ENCODE peak calls at places on chromosomes 11 and 22, in ten cellular contexts. One of them, this sample, is unnamed.

GRCh38 chr22:50205781-50206569 is 5.2 kb downstream of the SELENOO start:
- DNase-seq in GM12891: no peak
- DNase-seq in stomach: no peak
- DNase-seq in GM12892: no peak
- DNase-seq in transverse colon: no peak
- DNase-seq in SK-N-SH: no peak
- DNase-seq in HCT116: no peak
- DNase-seq in spleen: no peak
- DNase-seq in HepG2: no peak
- DNase-seq in breast epithelium: no peak
- DNase-seq in this sample: no peak

GRCh38 chr11:130785376-130786110 is 130.7 kb downstream of the SNX19 start:
- DNase-seq in transverse colon: no peak
- DNase-seq in GM12892: no peak
- DNase-seq in HepG2: no peak
- DNase-seq in stomach: no peak
- DNase-seq in breast epithelium: no peak
- DNase-seq in spleen: no peak
- DNase-seq in HCT116: no peak
- DNase-seq in SK-N-SH: no peak
- DNase-seq in GM12891: no peak
- DNase-seq in this sample: no peak

GRCh38 chr11:23903044-23903704 is 593.7 kb upstream of the LUZP2 start:
- DNase-seq in spleen: no peak
- DNase-seq in HCT116: no peak
- DNase-seq in GM12891: no peak
- DNase-seq in SK-N-SH: no peak
- DNase-seq in HepG2: peak
- DNase-seq in GM12892: no peak
- DNase-seq in transverse colon: no peak
- DNase-seq in stomach: no peak
- DNase-seq in breast epithelium: no peak
- DNase-seq in this sample: peak

GRCh38 chr22:37276771-37277170 is 5.5 kb upstream of the CYTH4 start:
- DNase-seq in HCT116: no peak
- DNase-seq in HepG2: no peak
- DNase-seq in spleen: peak
- DNase-seq in stomach: no peak
- DNase-seq in SK-N-SH: no peak
- DNase-seq in breast epithelium: no peak
- DNase-seq in transverse colon: no peak
- DNase-seq in GM12892: no peak
- DNase-seq in GM12891: no peak
- DNase-seq in this sample: no peak

GRCh38 chr11:61700221-61700620 is 20.0 kb downstream of the DAGLA start:
- DNase-seq in breast epithelium: no peak
- DNase-seq in SK-N-SH: no peak
- DNase-seq in HCT116: peak
- DNase-seq in spleen: no peak
- DNase-seq in stomach: peak
- DNase-seq in HepG2: peak
- DNase-seq in transverse colon: peak
- DNase-seq in GM12892: no peak
- DNase-seq in GM12891: no peak
- DNase-seq in this sample: no peak

GRCh38 chr22:23402275-23403151 is 177.6 kb downstream of the IGLL1 start:
- DNase-seq in HepG2: peak
- DNase-seq in transverse colon: peak
- DNase-seq in HCT116: peak
- DNase-seq in GM12891: peak
- DNase-seq in GM12892: peak
- DNase-seq in spleen: peak
- DNase-seq in SK-N-SH: peak
- DNase-seq in breast epithelium: peak
- DNase-seq in stomach: peak
- DNase-seq in this sample: peak

GRCh38 chr11:7826316-7826715 is 29.6 kb upstream of the OR5P2 start:
- DNase-seq in GM12892: no peak
- DNase-seq in spleen: no peak
- DNase-seq in HCT116: no peak
- DNase-seq in stomach: no peak
- DNase-seq in transverse colon: no peak
- DNase-seq in GM12891: no peak
- DNase-seq in SK-N-SH: no peak
- DNase-seq in breast epithelium: no peak
- DNase-seq in HepG2: no peak
- DNase-seq in this sample: no peak

GRCh38 chr11:134120143-134120850 is 51.4 kb downstream of the JAM3 start:
- DNase-seq in transverse colon: peak
- DNase-seq in GM12892: no peak
- DNase-seq in HepG2: no peak
- DNase-seq in spleen: no peak
- DNase-seq in SK-N-SH: no peak
- DNase-seq in breast epithelium: no peak
- DNase-seq in HCT116: no peak
- DNase-seq in GM12891: no peak
- DNase-seq in stomach: peak
- DNase-seq in this sample: peak

GRCh38 chr11:10398525-10398924 is 56.5 kb upstream of the AMPD3 start:
- DNase-seq in stomach: no peak
- DNase-seq in spleen: no peak
- DNase-seq in breast epithelium: no peak
- DNase-seq in GM12891: no peak
- DNase-seq in transverse colon: peak
- DNase-seq in GM12892: no peak
- DNase-seq in SK-N-SH: no peak
- DNase-seq in HCT116: no peak
- DNase-seq in HepG2: no peak
- DNase-seq in this sample: no peak

GRCh38 chr11:17504330-17505107 is 27.9 kb upstream of the ABCC8 start:
- DNase-seq in GM12892: peak
- DNase-seq in HCT116: peak
- DNase-seq in GM12891: peak
- DNase-seq in stomach: peak
- DNase-seq in breast epithelium: peak
- DNase-seq in spleen: peak
- DNase-seq in transverse colon: peak
- DNase-seq in HepG2: peak
- DNase-seq in SK-N-SH: peak
- DNase-seq in this sample: peak

GRCh38 chr22:18994780-18995711 is 59.0 kb upstream of the PRODH start:
- DNase-seq in GM12892: no peak
- DNase-seq in breast epithelium: no peak
- DNase-seq in spleen: no peak
- DNase-seq in HepG2: peak
- DNase-seq in transverse colon: no peak
- DNase-seq in SK-N-SH: no peak
- DNase-seq in HCT116: no peak
- DNase-seq in stomach: no peak
- DNase-seq in GM12891: no peak
- DNase-seq in this sample: no peak

GRCh38 chr11:102476812-102477211 is 24.2 kb upstream of the TMEM123 start:
- DNase-seq in HCT116: no peak
- DNase-seq in HepG2: peak
- DNase-seq in breast epithelium: no peak
- DNase-seq in SK-N-SH: no peak
- DNase-seq in spleen: no peak
- DNase-seq in stomach: peak
- DNase-seq in transverse colon: peak
- DNase-seq in GM12891: no peak
- DNase-seq in GM12892: no peak
- DNase-seq in this sample: peak

GRCh38 chr11:67400251-67400941 is 1.3 kb downstream of the PPP1CA start:
- DNase-seq in GM12892: no peak
- DNase-seq in GM12891: no peak
- DNase-seq in transverse colon: peak
- DNase-seq in spleen: peak
- DNase-seq in HCT116: no peak
- DNase-seq in HepG2: no peak
- DNase-seq in SK-N-SH: peak
- DNase-seq in stomach: no peak
- DNase-seq in breast epithelium: no peak
- DNase-seq in this sample: no peak

GRCh38 chr11:72039108-72039850 is 40.6 kb downstream of the IL18BP start:
- DNase-seq in GM12891: no peak
- DNase-seq in HCT116: no peak
- DNase-seq in SK-N-SH: peak
- DNase-seq in breast epithelium: no peak
- DNase-seq in spleen: no peak
- DNase-seq in GM12892: no peak
- DNase-seq in transverse colon: peak
- DNase-seq in stomach: peak
- DNase-seq in HepG2: no peak
- DNase-seq in this sample: peak

GRCh38 chr11:115251126-115251525 is 253.1 kb downstream of the CADM1 start:
- DNase-seq in GM12891: no peak
- DNase-seq in spleen: no peak
- DNase-seq in GM12892: no peak
- DNase-seq in SK-N-SH: no peak
- DNase-seq in transverse colon: no peak
- DNase-seq in breast epithelium: no peak
- DNase-seq in stomach: no peak
- DNase-seq in HepG2: no peak
- DNase-seq in HCT116: no peak
- DNase-seq in this sample: no peak

DNA sequence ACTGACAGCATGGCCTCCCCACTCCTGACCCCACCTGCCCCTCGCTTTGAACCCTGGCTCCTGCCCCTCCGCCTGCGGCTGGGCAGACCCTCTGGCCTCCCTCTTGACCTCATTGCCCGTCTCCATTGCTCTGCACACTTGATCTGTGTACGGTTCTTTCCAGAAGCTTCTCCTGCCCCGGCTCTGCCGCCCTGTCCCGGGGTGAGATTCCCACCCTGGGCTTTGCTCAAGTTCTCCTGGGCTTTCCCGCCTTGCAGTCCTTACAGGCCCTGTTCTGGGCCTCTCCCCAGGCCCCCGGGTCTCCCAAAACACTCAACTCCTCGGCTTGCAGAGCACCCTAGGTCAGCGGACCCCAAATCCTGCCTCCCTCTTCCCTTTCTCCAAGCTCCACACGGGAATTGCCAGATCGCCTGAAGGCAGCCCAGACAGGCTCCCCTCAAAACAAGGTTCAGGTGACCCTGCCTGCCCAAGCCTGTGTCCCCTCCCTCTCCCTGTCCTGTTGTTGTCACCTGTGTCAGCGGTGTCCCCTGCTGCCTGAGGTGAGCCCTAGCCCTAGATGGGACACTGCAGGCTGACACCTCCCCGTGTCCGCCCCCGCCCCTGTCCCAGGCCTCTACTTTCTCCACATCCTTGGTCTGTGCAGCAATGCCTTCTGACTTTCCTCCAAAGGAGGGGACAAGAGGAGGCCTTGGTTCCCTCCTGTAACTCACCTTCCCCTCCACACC is 1.5 kb downstream of the GAL start:
- DNase-seq in GM12891: no peak
- DNase-seq in HepG2: no peak
- DNase-seq in transverse colon: no peak
- DNase-seq in stomach: no peak
- DNase-seq in HCT116: no peak
- DNase-seq in GM12892: no peak
- DNase-seq in SK-N-SH: peak
- DNase-seq in breast epithelium: no peak
- DNase-seq in spleen: no peak
- DNase-seq in this sample: no peak
- TF ChIP-seq POLR2AphosphoS5 in GM12891: no peak
- TF ChIP-seq POLR2AphosphoS5 in HepG2: no peak
- TF ChIP-seq POLR2AphosphoS5 in transverse colon: no peak
- TF ChIP-seq POLR2AphosphoS5 in stomach: no peak
- TF ChIP-seq POLR2AphosphoS5 in HCT116: no peak
- TF ChIP-seq POLR2AphosphoS5 in GM12892: no peak
- TF ChIP-seq POLR2AphosphoS5 in SK-N-SH: no peak
- TF ChIP-seq POLR2AphosphoS5 in breast epithelium: no peak
- TF ChIP-seq POLR2AphosphoS5 in spleen: no peak
- TF ChIP-seq POLR2AphosphoS5 in this sample: no peak

GRCh38 chr11:65817815-65818680 is 15.7 kb upstream of the SNX32 start:
- DNase-seq in transverse colon: peak
- DNase-seq in HepG2: peak
- DNase-seq in spleen: peak
- DNase-seq in stomach: peak
- DNase-seq in breast epithelium: peak
- DNase-seq in HCT116: peak
- DNase-seq in SK-N-SH: peak
- DNase-seq in GM12892: peak
- DNase-seq in GM12891: peak
- DNase-seq in this sample: peak
- TF ChIP-seq POLR2AphosphoS5 in transverse colon: peak
- TF ChIP-seq POLR2AphosphoS5 in HepG2: peak
- TF ChIP-seq POLR2AphosphoS5 in spleen: peak
- TF ChIP-seq POLR2AphosphoS5 in stomach: peak
- TF ChIP-seq POLR2AphosphoS5 in breast epithelium: peak
- TF ChIP-seq POLR2AphosphoS5 in HCT116: peak
- TF ChIP-seq POLR2AphosphoS5 in SK-N-SH: peak
- TF ChIP-seq POLR2AphosphoS5 in GM12892: no peak
- TF ChIP-seq POLR2AphosphoS5 in GM12891: no peak
- TF ChIP-seq POLR2AphosphoS5 in this sample: peak

GRCh38 chr22:28034760-28035401 is 115.8 kb upstream of the PITPNB start:
- DNase-seq in breast epithelium: no peak
- DNase-seq in SK-N-SH: peak
- DNase-seq in GM12892: no peak
- DNase-seq in spleen: peak
- DNase-seq in transverse colon: peak
- DNase-seq in GM12891: no peak
- DNase-seq in stomach: peak
- DNase-seq in HepG2: no peak
- DNase-seq in HCT116: no peak
- DNase-seq in this sample: peak
- TF ChIP-seq POLR2AphosphoS5 in breast epithelium: no peak
- TF ChIP-seq POLR2AphosphoS5 in SK-N-SH: peak
- TF ChIP-seq POLR2AphosphoS5 in GM12892: no peak
- TF ChIP-seq POLR2AphosphoS5 in spleen: no peak
- TF ChIP-seq POLR2AphosphoS5 in transverse colon: no peak
- TF ChIP-seq POLR2AphosphoS5 in GM12891: no peak
- TF ChIP-seq POLR2AphosphoS5 in stomach: no peak
- TF ChIP-seq POLR2AphosphoS5 in HepG2: no peak
- TF ChIP-seq POLR2AphosphoS5 in HCT116: no peak
- TF ChIP-seq POLR2AphosphoS5 in this sample: no peak

DNA sequence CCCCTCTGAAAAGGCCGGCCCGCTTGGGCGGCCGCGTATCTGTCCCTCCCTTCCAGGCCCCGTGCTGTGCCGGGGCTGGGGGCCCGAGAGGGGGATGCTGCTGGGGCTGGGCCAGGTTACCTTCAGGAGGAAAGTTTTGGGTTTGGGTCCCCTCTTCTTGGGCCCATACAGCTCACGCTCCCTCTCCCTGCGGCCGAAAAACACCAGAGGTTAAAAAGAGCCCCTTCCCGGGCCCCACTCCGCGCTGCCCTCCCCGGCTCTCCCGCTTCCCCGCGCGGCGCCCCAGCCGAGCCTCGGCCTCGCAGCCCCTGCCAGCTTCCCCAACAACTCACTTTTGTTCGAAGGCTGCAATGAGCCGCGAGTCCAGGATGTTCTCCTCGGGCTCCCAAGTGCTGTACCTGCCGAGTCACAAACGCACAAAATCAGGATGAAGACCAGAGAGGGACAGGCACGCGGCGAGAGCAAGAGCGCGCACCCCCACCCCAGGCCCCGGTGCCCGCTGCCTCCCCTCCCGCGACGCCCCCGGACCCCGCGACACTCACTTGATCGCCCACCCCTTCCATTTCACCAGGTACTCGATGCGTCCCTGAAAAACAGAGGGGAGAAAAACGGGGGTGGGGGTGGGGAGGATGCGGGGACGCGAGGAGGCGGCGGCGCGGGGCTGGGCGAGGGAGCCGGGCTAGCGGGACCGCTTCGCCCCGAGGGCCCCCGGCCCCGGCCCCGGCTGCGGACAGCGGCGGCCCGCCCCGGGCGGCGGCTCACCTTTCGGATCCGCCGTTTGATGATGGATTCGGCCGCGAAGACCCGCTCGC is 450 bp downstream of the CBX6 start:
- DNase-seq in spleen: peak
- DNase-seq in SK-N-SH: no peak
- DNase-seq in transverse colon: no peak
- DNase-seq in stomach: peak
- DNase-seq in GM12892: no peak
- DNase-seq in breast epithelium: no peak
- DNase-seq in GM12891: no peak
- DNase-seq in HCT116: no peak
- DNase-seq in HepG2: no peak
- DNase-seq in this sample: no peak
- TF ChIP-seq POLR2AphosphoS5 in spleen: no peak
- TF ChIP-seq POLR2AphosphoS5 in SK-N-SH: no peak
- TF ChIP-seq POLR2AphosphoS5 in transverse colon: no peak
- TF ChIP-seq POLR2AphosphoS5 in stomach: no peak
- TF ChIP-seq POLR2AphosphoS5 in GM12892: no peak
- TF ChIP-seq POLR2AphosphoS5 in breast epithelium: no peak
- TF ChIP-seq POLR2AphosphoS5 in GM12891: peak
- TF ChIP-seq POLR2AphosphoS5 in HCT116: no peak
- TF ChIP-seq POLR2AphosphoS5 in HepG2: no peak
- TF ChIP-seq POLR2AphosphoS5 in this sample: no peak

This sample was measured in endothelial cell of umbilical vein.